ENCODE peak calls at places on chromosome 2, in ten cellular contexts. Y is HCT116, G is spleen, C is GM23338, J is GM12878, O is breast epithelium, N is Panc1, A is transverse colon, R is sigmoid colon, M is stomach. Z is an unnamed sample. For H3K4me1, the result is how much of the 10 kb centered on the place peaks cover.

GRCh38 chr2:236366406-236366805 is 102.2 kb upstream of the ASB18 start:
- DNase-seq in A (no peak), G (no peak), M (no peak), N (no peak), Y (no peak), C (no peak), R (no peak), O (no peak), J (peak), Z (no peak)

GRCh38 chr2:1967242-1968210 is 223.2 kb upstream of the PXDN start:
- DNase-seq in R (peak), C (peak), G (no peak), J (no peak), Y (no peak), M (no peak), N (no peak), O (no peak), A (no peak), Z (no peak)

GRCh38 chr2:98607741-98608117 is 583 bp downstream of the COA5 start:
- DNase-seq in O (no peak), M (no peak), R (no peak), C (no peak), Y (no peak), G (no peak), A (no peak), J (no peak), N (no peak), Z (no peak)

GRCh38 chr2:28801726-28802125 is 8.9 kb upstream of the SPDYA start:
- DNase-seq in R (no peak), A (no peak), N (no peak), O (no peak), G (no peak), J (no peak), C (no peak), M (no peak), Y (no peak), Z (no peak)

GRCh38 chr2:241719093-241719492 is 15.3 kb upstream of the D2HGDH start:
- DNase-seq in A (no peak), R (no peak), M (no peak), N (no peak), J (no peak), G (no peak), Y (no peak), O (no peak), C (no peak), Z (no peak)

GRCh38 chr2:127228102-127228501 is 8.0 kb upstream of the CYP27C1 start:
- DNase-seq in C (no peak), Y (no peak), G (no peak), M (no peak), O (no peak), J (no peak), N (no peak), R (no peak), A (no peak), Z (no peak)

GRCh38 chr2:57141269-57141668 is 905.3 kb upstream of the VRK2 start:
- DNase-seq in C (no peak), Y (no peak), O (no peak), N (no peak), G (no peak), J (no peak), R (no peak), M (no peak), A (no peak), Z (no peak)

GRCh38 chr2:4258563-4258962 is 555.2 kb downstream of the DCDC2C start:
- DNase-seq in G (no peak), J (no peak), N (no peak), M (no peak), Y (no peak), O (no peak), C (no peak), A (no peak), R (no peak), Z (peak)

GRCh38 chr2:215612770-215613169 is 176.9 kb upstream of the FN1 start:
- DNase-seq in O (no peak), A (no peak), J (no peak), C (peak), M (no peak), N (no peak), Y (no peak), R (no peak), G (no peak), Z (no peak)

GRCh38 chr2:217193431-217194075 is 333.7 kb upstream of the TNP1 start:
- DNase-seq in M (no peak), J (no peak), G (no peak), Y (no peak), R (no peak), O (peak), N (no peak), A (no peak), C (no peak), Z (no peak)

GRCh38 chr2:16124881-16125613 is 184.7 kb downstream of the MYCN start:
- DNase-seq in O (no peak), N (no peak), M (no peak), C (no peak), R (no peak), J (no peak), Y (no peak), A (no peak), G (no peak), Z (no peak)

GRCh38 chr2:54468643-54469042 is 12.5 kb downstream of the SPTBN1 start:
- DNase-seq in Y (no peak), C (no peak), O (no peak), J (no peak), M (no peak), G (no peak), R (no peak), N (no peak), A (no peak), Z (no peak)

GRCh38 chr2:45001629-45002385 is 7.4 kb downstream of the SIX2 start:
- DNase-seq in G (no peak), C (peak), N (no peak), R (no peak), J (no peak), O (no peak), A (no peak), M (no peak), Y (no peak), Z (no peak)

GRCh38 chr2:106851055-106851454 is 34.9 kb downstream of the ST6GAL2 start:
- DNase-seq in M (no peak), R (no peak), N (no peak), J (no peak), Y (no peak), G (no peak), A (no peak), C (no peak), O (no peak), Z (no peak)

GRCh38 chr2:56314809-56315208 is 131.0 kb downstream of the CCDC85A start:
- DNase-seq in C (no peak), M (no peak), J (no peak), N (no peak), G (no peak), A (no peak), R (no peak), O (no peak), Y (no peak), Z (no peak)

GRCh38 chr2:29042581-29043075 is 31.7 kb downstream of the PCARE start:
- DNase-seq in C (no peak), A (no peak), O (no peak), N (no peak), R (no peak), G (no peak), M (no peak), J (no peak), Y (no peak), Z (no peak)

GRCh38 chr2:25076749-25077148 is 34.9 kb downstream of the EFR3B start:
- DNase-seq in J (no peak), O (no peak), R (peak), A (no peak), N (no peak), G (no peak), M (no peak), Y (no peak), C (no peak), Z (no peak)

GRCh38 chr2:190666895-190667294 is 18.0 kb downstream of the NAB1 start:
- DNase-seq in M (no peak), R (no peak), J (no peak), N (no peak), C (no peak), Y (no peak), G (no peak), O (no peak), A (no peak), Z (no peak)

GRCh38 chr2:14722919-14723559 is 90.5 kb downstream of the LRATD1 start:
- DNase-seq in N (no peak), C (no peak), R (no peak), O (no peak), G (no peak), M (no peak), A (no peak), J (no peak), Y (no peak), Z (no peak)

GRCh38 chr2:51633073-51633472 is 601.1 kb upstream of the NRXN1 start:
- DNase-seq in G (no peak), O (no peak), C (peak), A (no peak), Y (no peak), N (no peak), R (no peak), J (no peak), M (no peak), Z (no peak)

GRCh38 chr2:235551965-235552364 is 58.1 kb downstream of the AGAP1 start:
- DNase-seq in R (no peak), C (peak), N (peak), A (peak), M (peak), G (peak), O (no peak), Y (peak), J (no peak), Z (peak)

GRCh38 chr2:147499785-147500184 is 345.0 kb upstream of the ACVR2A start:
- DNase-seq in C (no peak), N (no peak), G (no peak), Y (no peak), M (no peak), A (no peak), R (no peak), J (peak), O (no peak), Z (no peak)

GRCh38 chr2:190856985-190857384 is 23.6 kb upstream of the GLS start:
- DNase-seq in M (no peak), G (no peak), A (no peak), C (no peak), R (no peak), N (no peak), Y (no peak), O (no peak), J (no peak), Z (no peak)

GRCh38 chr2:138641277-138641676 is 138.9 kb downstream of the NXPH2 start:
- DNase-seq in N (no peak), R (no peak), O (no peak), M (no peak), G (no peak), C (no peak), J (no peak), Y (no peak), A (no peak), Z (no peak)

GRCh38 chr2:25592766-25593292 is 80.5 kb downstream of the DTNB start:
- DNase-seq in O (no peak), Y (no peak), J (no peak), N (no peak), R (no peak), G (no peak), C (no peak), A (no peak), M (no peak), Z (no peak)

GRCh38 chr2:68251855-68252406 is 401 bp downstream of the PPP3R1 start:
- DNase-seq in C (peak), M (peak), J (no peak), A (peak), Y (no peak), R (peak), O (peak), G (peak), N (no peak), Z (peak)

GRCh38 chr2:68250652-68251186 is 1.6 kb downstream of the PPP3R1 start:
- DNase-seq in G (no peak), O (no peak), N (no peak), C (no peak), J (no peak), Y (no peak), A (no peak), R (no peak), M (peak), Z (no peak)

GRCh38 chr2:68250196-68250595 is 2.1 kb downstream of the PPP3R1 start:
- DNase-seq in Y (no peak), J (no peak), A (no peak), G (no peak), C (no peak), M (no peak), N (no peak), R (no peak), O (no peak), Z (no peak)

GRCh38 chr2:68252407-68253210 is at the start of gene PPP3R1:
- DNase-seq in G (peak), O (peak), C (peak), M (peak), J (peak), N (peak), A (peak), R (peak), Y (peak), Z (peak)

GRCh38 chr2:68251187-68251854 is 1.0 kb downstream of the PPP3R1 start:
- DNase-seq in N (peak), M (peak), G (peak), A (peak), R (peak), O (peak), J (peak), Y (peak), C (peak), Z (peak)
- TF ChIP-seq POLR2AphosphoS5 in N (peak), M (peak), G (peak), A (peak), R (peak), O (peak), J (no peak), Y (no peak), C (no peak), Z (peak)

DNA sequence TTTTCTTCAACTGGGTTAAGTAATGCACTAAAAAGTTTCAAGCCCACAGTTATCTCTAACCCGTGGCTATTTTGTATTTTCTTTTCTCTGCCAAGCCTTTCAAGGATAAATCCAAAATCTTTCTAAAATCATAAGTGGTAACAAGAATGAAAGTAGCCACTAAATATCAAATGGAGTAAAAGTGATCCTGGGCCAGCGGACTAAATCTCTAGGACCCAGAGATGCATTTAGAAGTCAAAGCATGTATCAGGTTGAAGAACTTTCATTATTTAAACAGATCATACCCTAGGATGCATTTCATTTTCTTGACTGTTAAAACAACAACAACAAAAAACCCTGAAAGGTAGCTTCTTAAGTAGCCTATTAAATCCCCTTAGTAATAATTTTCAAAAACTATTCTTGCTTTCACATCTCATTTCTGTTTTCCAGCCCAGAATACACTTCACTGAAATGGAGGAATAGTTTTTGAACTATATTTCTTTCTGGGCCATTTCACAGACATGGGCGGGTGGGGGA is 4.8 kb upstream of the POU3F3 start:
- DNase-seq in M (no peak), Y (no peak), G (no peak), J (no peak), R (no peak), O (no peak), N (no peak), A (no peak), C (no peak), Z (no peak)
- H3K4me1 ChIP-seq in M (under half), Y (under half), G (under half), J (under half), R (under half), O (under half), N (under half), A (under half), C (half or more), Z (under half)

DNA sequence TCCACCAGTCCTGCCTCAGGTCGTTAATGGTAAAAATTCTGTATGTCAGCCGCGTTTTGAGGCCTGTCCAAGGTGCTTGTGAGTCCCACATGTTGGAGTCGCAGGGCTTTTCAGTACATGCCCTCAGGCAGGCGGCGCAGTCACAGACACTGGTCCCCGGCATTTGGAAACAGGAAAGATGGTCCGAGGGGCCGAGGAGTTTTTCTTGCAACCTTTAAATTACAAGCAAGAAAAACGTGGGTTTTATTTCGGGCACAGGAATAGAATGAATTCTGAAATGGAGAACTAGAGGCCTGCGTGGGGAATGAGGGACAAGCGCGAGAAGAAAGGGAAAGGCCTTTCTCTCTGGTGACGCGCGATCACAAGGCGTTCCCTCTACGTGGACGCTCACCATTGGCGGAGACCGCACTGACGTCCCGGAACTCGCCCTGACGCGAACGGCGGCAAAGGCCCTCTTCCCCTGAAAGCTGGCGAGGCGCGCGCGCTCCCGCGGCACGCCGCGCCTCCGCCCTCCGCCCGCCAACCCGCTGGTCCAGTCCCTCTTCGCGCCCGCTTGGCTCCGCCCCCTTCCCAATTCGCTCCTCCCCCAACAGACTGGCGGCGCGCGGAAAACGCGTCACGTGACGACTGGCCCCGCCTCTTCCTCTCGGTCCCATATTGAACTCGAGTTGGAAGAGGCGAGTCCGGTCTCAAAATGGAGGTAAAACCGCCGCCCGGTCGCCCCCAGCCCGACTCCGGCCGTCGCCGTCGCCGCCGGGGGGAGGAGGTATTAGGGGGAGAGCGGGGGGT is at the start of gene HNRNPA3:
- DNase-seq in A (peak), R (peak), N (peak), C (peak), G (peak), J (peak), Y (peak), O (peak), M (peak), Z (peak)
- TF ChIP-seq POLR2AphosphoS5 in A (peak), R (peak), N (peak), C (peak), G (peak), J (peak), Y (peak), O (peak), M (peak), Z (peak)

GRCh38 chr2:96727431-96727830 is 12.4 kb downstream of the LMAN2L start:
- DNase-seq in C (no peak), O (no peak), R (peak), Y (no peak), J (no peak), M (no peak), A (no peak), G (no peak), N (no peak), Z (no peak)
- H3K4me1 ChIP-seq in C (under half), O (under half), R (under half), Y (under half), J (under half), M (under half), A (under half), G (under half), N (under half), Z (under half)

GRCh38 chr2:228624708-228625107 is 443.2 kb upstream of the SPHKAP start:
- DNase-seq in M (no peak), N (no peak), Y (no peak), A (no peak), O (no peak), R (no peak), C (no peak), G (no peak), J (no peak), Z (no peak)
- TF ChIP-seq POLR2AphosphoS5 in M (no peak), N (no peak), Y (no peak), A (no peak), O (no peak), R (no peak), C (no peak), G (no peak), J (no peak), Z (no peak)

DNA sequence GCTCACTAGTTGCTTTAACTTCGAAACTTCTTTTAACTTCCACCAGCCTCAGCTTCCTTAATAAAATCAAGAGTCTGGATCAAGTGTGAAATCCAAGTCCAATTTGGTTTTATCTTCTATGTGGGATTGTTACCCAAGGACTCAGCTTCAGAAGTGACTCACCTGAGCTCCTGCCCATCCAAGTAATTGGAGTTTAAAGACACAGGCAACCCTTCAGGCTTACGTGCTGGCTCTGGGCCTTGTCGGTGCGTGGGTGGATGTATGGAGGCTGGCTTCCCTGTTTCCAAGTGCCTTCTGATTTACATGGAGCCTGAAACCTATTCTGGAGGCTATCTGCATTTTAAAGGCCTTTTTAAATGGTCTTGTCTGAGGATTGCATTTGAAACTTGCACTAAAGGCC is 374.1 kb upstream of the ID2 start:
- DNase-seq in J (no peak), M (no peak), R (no peak), C (no peak), A (no peak), G (no peak), Y (no peak), O (peak), N (no peak), Z (no peak)
- H3K4me1 ChIP-seq in J (half or more), M (under half), R (under half), C (under half), A (under half), G (half or more), Y (under half), O (under half), N (under half), Z (under half)

GRCh38 chr2:38176619-38177021 is 100.7 kb upstream of the CYP1B1 start:
- DNase-seq in M (no peak), G (no peak), N (no peak), R (no peak), O (no peak), A (no peak), J (no peak), Y (no peak), C (no peak), Z (no peak)
- TF ChIP-seq POLR2AphosphoS5 in M (peak), G (no peak), N (no peak), R (no peak), O (peak), A (no peak), J (no peak), Y (no peak), C (no peak), Z (no peak)

DNA sequence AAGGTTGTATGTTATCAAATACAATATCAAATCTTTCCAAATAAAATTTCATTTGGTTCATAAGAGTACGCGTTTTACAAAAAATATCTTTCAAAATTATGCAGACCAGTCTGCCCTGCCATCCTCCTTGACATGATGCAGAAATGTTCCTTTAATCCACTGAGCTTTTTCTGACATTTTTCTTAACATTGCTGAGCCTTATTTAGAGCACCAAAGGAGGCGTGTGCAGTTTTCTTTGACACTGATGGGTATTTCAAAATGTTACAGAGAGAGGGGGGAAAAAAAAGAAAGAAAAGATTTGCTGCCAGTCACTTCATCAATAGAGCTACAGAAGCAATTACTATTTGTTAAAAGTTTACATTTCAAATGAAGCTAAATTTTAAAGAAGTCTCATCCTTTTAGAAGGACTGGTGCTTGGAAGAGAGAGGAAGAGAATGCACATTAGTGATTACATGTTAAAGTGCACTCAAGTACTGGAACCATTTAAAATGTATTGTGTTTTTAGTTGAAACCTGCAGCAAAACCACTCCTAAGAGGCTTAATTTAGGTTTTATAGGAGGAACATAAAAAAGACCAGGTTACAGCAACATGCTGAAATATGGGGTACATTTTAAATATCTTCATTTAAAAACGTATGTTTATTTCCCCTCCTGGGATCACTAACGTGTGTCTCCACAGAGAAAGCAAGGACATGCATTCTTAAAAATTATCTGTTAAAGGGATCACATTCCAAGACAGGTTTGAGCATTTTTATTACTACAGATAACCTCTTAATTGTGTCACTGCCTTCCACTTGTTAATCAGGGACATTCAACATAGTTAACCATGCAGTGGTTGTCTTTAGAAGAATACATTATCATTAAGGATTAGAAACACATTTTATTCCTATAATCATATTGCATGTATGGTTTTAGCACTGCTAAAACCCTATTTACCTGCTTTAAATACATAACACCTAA is 258.4 kb downstream of the MEIS1 start:
- DNase-seq in A (no peak), O (no peak), N (no peak), R (no peak), C (no peak), Y (no peak), J (no peak), G (no peak), M (no peak), Z (no peak)
- H3K4me1 ChIP-seq in A (under half), O (under half), N (under half), R (under half), C (half or more), Y (under half), J (under half), G (under half), M (under half), Z (under half)

Z was measured in prostate gland.